ENCODE peak calls at places on chromosomes 4 and X, in six cellular contexts. L, F, S, Q, C and I are unnamed samples.

GRCh38 chr4:123995939-123996338 is 599.3 kb downstream of the SPRY1 start:
- DNase-seq in L (no peak), F (peak), S (peak), Q (no peak), C (no peak), I (peak)

GRCh38 chrX:120450163-120450562 is 18.9 kb downstream of the LAMP2 start:
- DNase-seq in L (no peak), F (peak), S (no peak), Q (no peak), C (no peak), I (no peak)

GRCh38 chr4:117481742-117482141 is 396.4 kb upstream of the TRAM1L1 start:
- DNase-seq in L (no peak), F (no peak), S (peak), Q (no peak), C (no peak), I (peak)

GRCh38 chr4:123443401-123444297 is 47.1 kb downstream of the SPRY1 start:
- DNase-seq in L (no peak), F (no peak), S (peak), Q (peak), C (peak), I (no peak)

GRCh38 chr4:144985536-144985935 is 112.5 kb downstream of the ANAPC10 start:
- DNase-seq in L (no peak), F (peak), S (no peak), Q (no peak), C (no peak), I (no peak)

GRCh38 chrX:133415276-133416105 is at the start of gene GPC4:
- DNase-seq in L (peak), F (peak), S (no peak), Q (peak), C (no peak), I (no peak)

GRCh38 chrX:9677098-9677739 is 88.4 kb downstream of the GPR143 start:
- DNase-seq in L (no peak), F (no peak), S (peak), Q (peak), C (peak), I (no peak)

GRCh38 chrX:115560211-115560977 is 580 bp upstream of the PLS3 start:
- DNase-seq in L (no peak), F (no peak), S (peak), Q (peak), C (no peak), I (no peak)

GRCh38 chr4:2673157-2673556 is 83.0 kb downstream of the TNIP2 start:
- DNase-seq in L (no peak), F (no peak), S (no peak), Q (no peak), C (no peak), I (no peak)
- TF ChIP-seq CTCF in L (no peak), F (peak), S (peak), Q (no peak), C (peak), I (peak)

GRCh38 chrX:69082753-69083150 is 82.5 kb downstream of the PJA1 start:
- DNase-seq in L (peak), F (no peak), S (no peak), Q (no peak), C (no peak), I (no peak)
- TF ChIP-seq CTCF in L (no peak), F (no peak), S (no peak), Q (no peak), C (no peak), I (no peak)

GRCh38 chr4:58274553-58274952 is 1164.4 kb upstream of the IGFBP7 start:
- DNase-seq in L (no peak), F (no peak), S (no peak), Q (no peak), C (no peak), I (no peak)
- TF ChIP-seq CTCF in L (no peak), F (no peak), S (no peak), Q (no peak), C (no peak), I (no peak)

GRCh38 chr4:17332483-17332882 is 179.4 kb downstream of the QDPR start:
- DNase-seq in L (no peak), F (no peak), S (no peak), Q (no peak), C (no peak), I (no peak)
- TF ChIP-seq CTCF in L (no peak), F (no peak), S (peak), Q (no peak), C (peak), I (peak)

DNA sequence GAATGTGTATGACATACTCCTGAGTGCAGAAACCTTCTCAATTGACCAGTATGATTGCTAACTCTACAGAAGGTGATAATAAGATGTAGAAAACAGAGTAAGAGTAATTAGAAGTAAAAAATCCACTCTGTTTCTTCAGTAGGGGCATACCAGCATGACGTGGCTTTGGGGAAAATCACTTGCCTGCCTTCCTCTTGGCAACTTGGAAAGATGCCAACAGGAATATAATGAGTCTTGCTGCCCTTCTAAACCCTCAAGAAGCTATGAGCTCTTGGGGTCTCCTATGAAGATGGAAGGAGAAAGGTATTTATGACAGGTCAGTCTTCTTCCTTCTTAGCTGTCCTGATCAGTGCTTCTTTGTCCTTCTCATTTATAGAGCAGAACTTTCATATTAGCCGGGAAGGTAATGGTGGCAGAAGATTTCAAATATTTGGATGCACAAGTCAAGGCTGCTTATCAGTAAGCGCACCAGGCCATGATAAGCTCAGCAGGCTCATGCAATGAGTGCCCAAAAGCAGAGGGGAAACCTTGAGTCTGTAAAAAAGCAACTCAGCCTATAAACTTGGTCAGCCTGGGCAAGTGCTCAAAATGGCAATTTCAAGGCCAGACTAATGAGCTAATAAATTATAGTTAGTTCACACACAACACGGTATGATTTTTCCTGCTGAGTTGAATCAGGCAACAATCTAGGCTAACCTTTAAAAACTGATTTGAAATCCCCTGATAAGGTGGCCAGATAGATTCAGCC is 69.7 kb upstream of the PPARGC1A start:
- DNase-seq in L (no peak), F (no peak), S (no peak), Q (no peak), C (no peak), I (no peak)
- TF ChIP-seq CTCF in L (no peak), F (no peak), S (no peak), Q (no peak), C (no peak), I (no peak)

GRCh38 chr4:147059064-147059731 is 113.5 kb upstream of the TTC29 start:
- DNase-seq in L (no peak), F (no peak), S (no peak), Q (no peak), C (no peak), I (no peak)

GRCh38 chr4:147057631-147057980 is 111.9 kb upstream of the TTC29 start:
- DNase-seq in L (no peak), F (peak), S (peak), Q (no peak), C (no peak), I (no peak)

GRCh38 chr4:147060171-147060931 is 114.7 kb upstream of the TTC29 start:
- DNase-seq in L (no peak), F (peak), S (peak), Q (no peak), C (no peak), I (peak)

GRCh38 chr4:147054241-147054902 is 108.7 kb upstream of the TTC29 start:
- DNase-seq in L (no peak), F (no peak), S (no peak), Q (no peak), C (no peak), I (no peak)

DNA sequence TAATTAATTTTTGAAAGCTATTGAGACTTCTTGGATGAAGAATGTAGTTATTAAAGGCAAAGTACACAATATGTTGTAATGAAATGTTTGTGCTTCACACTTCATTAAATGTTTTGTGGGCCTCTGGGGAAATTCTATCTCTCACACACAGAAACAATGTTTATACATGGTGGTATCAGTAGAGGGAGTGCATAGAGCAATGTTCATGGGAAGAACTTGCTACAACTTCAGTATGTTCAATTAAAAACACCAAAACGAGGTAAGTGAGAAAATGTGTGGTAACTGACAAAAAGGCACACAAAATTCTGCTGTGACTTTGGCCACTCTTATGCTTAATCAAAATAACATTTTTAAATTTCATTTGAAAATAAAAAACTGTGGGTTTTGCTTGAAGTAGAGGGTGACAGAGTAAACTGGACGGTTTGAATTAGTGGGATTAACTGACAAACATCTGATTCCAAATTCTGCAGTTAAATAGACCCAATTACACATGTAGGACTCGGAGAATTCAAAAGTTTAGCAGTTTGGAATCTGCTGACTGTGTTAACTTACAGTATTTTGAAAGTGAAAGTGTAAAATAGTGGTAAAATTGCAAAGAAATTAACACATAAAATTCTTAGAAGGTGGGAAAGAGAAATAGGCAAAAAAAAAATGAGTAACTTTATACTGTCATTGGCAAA is 111.4 kb upstream of the TTC29 start:
- DNase-seq in L (no peak), F (peak), S (peak), Q (no peak), C (no peak), I (no peak)
- TF ChIP-seq CTCF in L (no peak), F (peak), S (peak), Q (no peak), C (peak), I (no peak)

GRCh38 chrX:20418379-20418778 is 151.7 kb upstream of the RPS6KA3 start:
- DNase-seq in L (no peak), F (no peak), S (no peak), Q (no peak), C (no peak), I (no peak)

GRCh38 chrX:20421697-20422096 is 155.0 kb upstream of the RPS6KA3 start:
- DNase-seq in L (no peak), F (no peak), S (no peak), Q (no peak), C (no peak), I (no peak)

GRCh38 chrX:20418809-20419208 is 152.1 kb upstream of the RPS6KA3 start:
- DNase-seq in L (no peak), F (no peak), S (no peak), Q (no peak), C (no peak), I (no peak)

GRCh38 chrX:20421275-20421674 is 154.6 kb upstream of the RPS6KA3 start:
- DNase-seq in L (no peak), F (no peak), S (no peak), Q (no peak), C (no peak), I (no peak)

GRCh38 chrX:20420058-20420457 is 153.3 kb upstream of the RPS6KA3 start:
- DNase-seq in L (no peak), F (no peak), S (no peak), Q (no peak), C (no peak), I (no peak)
- TF ChIP-seq CTCF in L (no peak), F (no peak), S (no peak), Q (no peak), C (no peak), I (no peak)